ENCODE peak calls at places on chromosomes 1 and 21, in four cellular contexts. One of them, this sample, is unnamed.

GRCh38 chr1:211332036-211332616 is 5.5 kb downstream of the TRAF5 start:
- DNase-seq in GM13977: no peak
- DNase-seq in mesothelial cell of epicardium: no peak
- DNase-seq in heart right ventricle: no peak
- DNase-seq in this sample: no peak

GRCh38 chr1:72064301-72064700 is 218.0 kb downstream of the NEGR1 start:
- DNase-seq in GM13977: no peak
- DNase-seq in mesothelial cell of epicardium: no peak
- DNase-seq in heart right ventricle: no peak
- DNase-seq in this sample: no peak

GRCh38 chr1:62725981-62726588 is 37.9 kb upstream of the DOCK7 start:
- DNase-seq in GM13977: no peak
- DNase-seq in mesothelial cell of epicardium: no peak
- DNase-seq in heart right ventricle: no peak
- DNase-seq in this sample: no peak

GRCh38 chr1:213231795-213232231 is 180.8 kb downstream of the RPS6KC1 start:
- DNase-seq in GM13977: no peak
- DNase-seq in mesothelial cell of epicardium: no peak
- DNase-seq in heart right ventricle: no peak
- DNase-seq in this sample: no peak

GRCh38 chr1:42209516-42210370 is 45.2 kb upstream of the GUCA2A start:
- DNase-seq in GM13977: no peak
- DNase-seq in mesothelial cell of epicardium: no peak
- DNase-seq in heart right ventricle: no peak
- DNase-seq in this sample: no peak

GRCh38 chr1:116514708-116515525 is 55.9 kb downstream of the CD58 start:
- DNase-seq in GM13977: peak; percentile 44
- DNase-seq in mesothelial cell of epicardium: no peak
- DNase-seq in heart right ventricle: no peak
- DNase-seq in this sample: peak; percentile 54

GRCh38 chr1:202046227-202046626 is 35.8 kb downstream of the ELF3 start:
- DNase-seq in GM13977: no peak
- DNase-seq in mesothelial cell of epicardium: no peak
- DNase-seq in heart right ventricle: no peak
- DNase-seq in this sample: no peak

GRCh38 chr21:32312976-32313375 is 14.3 kb downstream of the MRAP start:
- DNase-seq in GM13977: no peak
- DNase-seq in mesothelial cell of epicardium: peak; percentile 30
- DNase-seq in heart right ventricle: no peak
- DNase-seq in this sample: no peak

GRCh38 chr21:32455548-32455947 is 43.0 kb downstream of the EVA1C start:
- DNase-seq in GM13977: no peak
- DNase-seq in mesothelial cell of epicardium: no peak
- DNase-seq in heart right ventricle: no peak
- DNase-seq in this sample: no peak

GRCh38 chr1:209029737-209030136 is 553.8 kb upstream of the CAMK1G start:
- DNase-seq in GM13977: no peak
- DNase-seq in mesothelial cell of epicardium: no peak
- DNase-seq in heart right ventricle: no peak
- DNase-seq in this sample: no peak
- TF ChIP-seq CTCF in GM13977: no peak
- TF ChIP-seq CTCF in mesothelial cell of epicardium: no peak
- TF ChIP-seq CTCF in heart right ventricle: no peak
- TF ChIP-seq CTCF in this sample: no peak

DNA sequence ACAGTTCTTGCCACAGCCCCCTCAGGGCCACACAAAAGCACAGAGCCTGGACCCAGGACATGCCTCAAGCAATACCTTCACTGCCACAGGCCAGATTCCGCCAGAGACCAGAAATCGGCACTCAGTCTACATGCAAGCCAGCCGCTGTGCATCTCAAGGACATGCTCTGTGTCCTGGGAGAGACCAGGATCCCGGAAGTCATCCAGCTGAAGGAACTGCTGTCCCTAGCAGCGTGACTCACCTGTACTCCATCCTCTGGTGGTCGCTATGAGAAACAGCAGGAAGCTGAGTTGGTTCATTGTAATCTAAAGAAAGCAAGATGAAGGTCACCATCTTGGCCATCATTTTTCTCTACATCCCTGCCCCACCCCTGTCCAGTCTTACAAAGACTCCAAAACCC is 401 bp downstream of the ITLN1 start:
- DNase-seq in GM13977: no peak
- DNase-seq in mesothelial cell of epicardium: no peak
- DNase-seq in heart right ventricle: no peak
- DNase-seq in this sample: no peak
- TF ChIP-seq CTCF in GM13977: no peak
- TF ChIP-seq CTCF in mesothelial cell of epicardium: no peak
- TF ChIP-seq CTCF in heart right ventricle: no peak
- TF ChIP-seq CTCF in this sample: no peak

DNA sequence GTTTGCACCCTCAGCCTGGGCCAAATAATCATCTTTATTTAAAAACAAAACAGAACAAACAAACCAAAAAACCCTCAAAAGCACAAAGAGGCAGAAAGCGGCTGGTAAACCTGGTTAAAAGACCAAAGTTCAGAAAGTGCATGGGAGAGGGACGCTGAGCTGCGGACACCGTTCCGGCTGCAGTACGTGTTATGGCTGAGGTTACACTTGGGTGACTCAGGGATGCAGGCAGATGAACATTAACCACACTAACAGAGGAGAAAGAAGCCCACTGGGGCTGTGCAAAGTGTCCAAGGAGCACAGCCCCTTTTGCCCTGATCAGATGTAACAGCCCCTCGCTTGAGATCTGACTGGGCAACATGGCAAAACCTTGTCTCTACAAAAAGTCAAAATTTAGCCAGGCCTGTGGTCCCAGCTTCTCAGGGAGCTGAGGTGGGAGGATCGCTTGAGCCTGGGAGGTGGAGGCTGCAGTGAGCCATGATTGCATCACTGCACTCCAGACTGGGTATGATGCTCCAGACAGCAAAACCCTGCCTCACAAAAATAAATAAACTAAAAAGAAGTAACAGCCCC is 28.3 kb downstream of the GPR157 start:
- DNase-seq in GM13977: no peak
- DNase-seq in mesothelial cell of epicardium: no peak
- DNase-seq in heart right ventricle: no peak
- DNase-seq in this sample: no peak
- TF ChIP-seq CTCF in GM13977: no peak
- TF ChIP-seq CTCF in mesothelial cell of epicardium: no peak
- TF ChIP-seq CTCF in heart right ventricle: no peak
- TF ChIP-seq CTCF in this sample: no peak

DNA sequence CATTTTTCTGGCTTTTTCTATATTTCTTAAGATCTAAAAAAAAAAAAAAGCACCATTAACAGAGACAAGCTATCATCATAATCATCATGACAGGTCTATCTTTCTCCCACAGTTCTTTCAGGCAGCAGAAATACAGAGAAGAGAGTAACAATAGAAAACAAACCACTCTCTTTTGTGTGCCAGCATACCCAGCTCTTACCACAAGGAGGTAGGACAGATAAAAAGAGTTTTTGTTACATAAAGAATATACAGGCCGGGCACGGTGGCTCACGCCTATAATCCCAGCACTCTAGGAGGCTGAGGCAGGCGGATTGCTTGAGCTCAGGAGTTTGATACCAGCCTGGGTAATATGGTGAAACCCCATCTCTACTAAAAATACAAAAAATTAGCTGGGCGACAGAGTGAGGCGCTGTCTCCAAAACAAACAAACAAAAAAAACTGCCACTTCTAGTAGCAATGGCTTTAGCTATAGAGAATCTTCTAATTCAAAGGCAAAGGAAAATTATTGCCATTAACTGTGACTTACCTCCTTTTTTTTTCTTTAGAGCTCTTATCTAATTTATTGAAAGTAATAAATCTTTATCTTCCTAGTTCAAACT is 39.7 kb downstream of the ANKRD13C start:
- DNase-seq in GM13977: no peak
- DNase-seq in mesothelial cell of epicardium: no peak
- DNase-seq in heart right ventricle: no peak
- DNase-seq in this sample: no peak
- TF ChIP-seq CTCF in GM13977: no peak
- TF ChIP-seq CTCF in mesothelial cell of epicardium: no peak
- TF ChIP-seq CTCF in heart right ventricle: no peak
- TF ChIP-seq CTCF in this sample: no peak

DNA sequence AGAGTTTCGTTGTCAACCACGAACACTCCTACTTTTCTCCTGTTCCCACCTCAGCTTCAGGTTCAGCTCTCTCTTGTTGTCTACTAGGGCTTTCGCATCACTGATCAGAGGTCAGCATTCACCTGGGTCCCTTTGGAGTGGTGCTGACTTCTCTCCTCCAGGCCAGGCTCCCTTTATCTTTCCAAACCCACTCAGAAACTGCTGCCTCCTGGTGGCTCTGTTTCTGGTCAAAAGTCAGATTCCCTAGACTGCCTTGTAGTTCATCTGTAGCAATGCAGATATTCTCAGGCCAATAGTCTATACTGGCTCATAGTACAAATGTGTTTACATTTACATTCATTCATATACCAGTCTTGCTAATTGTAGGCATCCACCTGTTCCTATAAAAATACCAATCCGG is 6.4 kb upstream of the ERI3 start:
- DNase-seq in GM13977: no peak
- DNase-seq in mesothelial cell of epicardium: no peak
- DNase-seq in heart right ventricle: no peak
- DNase-seq in this sample: no peak
- TF ChIP-seq CTCF in GM13977: no peak
- TF ChIP-seq CTCF in mesothelial cell of epicardium: no peak
- TF ChIP-seq CTCF in heart right ventricle: no peak
- TF ChIP-seq CTCF in this sample: no peak